ENCODE peak calls at places on chromosomes 11 and 22, in five cellular contexts. Q, D, V, G and Z are unnamed samples.

GRCh38 chr22:41822289-41823057 is 10.4 kb upstream of the SREBF2 start:
- DNase-seq in Q (peak), D (no peak), V (peak), G (peak), Z (no peak)

GRCh38 chr11:86091566-86091965 is 22.7 kb upstream of the PICALM start:
- DNase-seq in Q (peak), V (no peak), D (no peak), G (no peak), Z (no peak)

GRCh38 chr11:92628401-92629292 is 340.8 kb upstream of the MTNR1B start:
- DNase-seq in D (no peak), Q (peak), V (no peak), G (no peak), Z (no peak)

GRCh38 chr11:124779568-124779967 is 17.5 kb upstream of the ESAM start:
- DNase-seq in V (no peak), Q (no peak), D (no peak), G (no peak), Z (no peak)

GRCh38 chr11:9616858-9617257 is 43.4 kb downstream of the WEE1 start:
- DNase-seq in Q (peak), D (peak), G (no peak), V (no peak), Z (no peak)

GRCh38 chr22:44940121-44940520 is 69.7 kb downstream of the PHF21B start:
- DNase-seq in G (no peak), V (no peak), D (no peak), Q (no peak), Z (no peak)

GRCh38 chr11:108115495-108116140 is 5.7 kb upstream of the ACAT1 start:
- DNase-seq in G (no peak), V (no peak), D (peak), Q (peak), Z (peak)

GRCh38 chr11:76609736-76610370 is 60.7 kb downstream of the LRRC32 start:
- DNase-seq in G (no peak), D (peak), Q (no peak), V (no peak), Z (no peak)

GRCh38 chr22:49103314-49104052 is 724.2 kb downstream of the BRD1 start:
- DNase-seq in Q (no peak), G (no peak), D (no peak), V (no peak), Z (no peak)

GRCh38 chr11:129223701-129224149 is 31.6 kb upstream of the ARHGAP32 start:
- DNase-seq in Q (no peak), V (no peak), G (no peak), D (no peak), Z (no peak)